ENCODE peak calls at places on chromosomes 12 and 14, in eight cellular contexts. One of them, this sample, is unnamed.
A peak's percentile ranks its signal among the peaks of the same experiment; 100 is the strongest.

GRCh38 chr12:76471579-76471978 is 88.0 kb downstream of the OSBPL8 start:
- DNase-seq in K562: no peak
- DNase-seq in HepG2: no peak
- DNase-seq in SK-N-SH: no peak
- DNase-seq in H1: no peak
- DNase-seq in HCT116: no peak
- DNase-seq in endothelial cell of umbilical vein: no peak
- DNase-seq in GM12878: no peak
- DNase-seq in this sample: no peak

GRCh38 chr12:95608252-95609033 is 57.2 kb upstream of the USP44 start:
- DNase-seq in K562: no peak
- DNase-seq in HepG2: peak; percentile 28
- DNase-seq in SK-N-SH: no peak
- DNase-seq in H1: peak; percentile 56
- DNase-seq in HCT116: no peak
- DNase-seq in endothelial cell of umbilical vein: peak; percentile 91
- DNase-seq in GM12878: no peak
- DNase-seq in this sample: no peak

GRCh38 chr14:75279739-75280447 is 1.3 kb downstream of the FOS start:
- DNase-seq in K562: no peak
- DNase-seq in HepG2: no peak
- DNase-seq in SK-N-SH: peak; percentile 34
- DNase-seq in H1: no peak
- DNase-seq in HCT116: no peak
- DNase-seq in endothelial cell of umbilical vein: no peak
- DNase-seq in GM12878: no peak
- DNase-seq in this sample: no peak

GRCh38 chr14:104392001-104392395 is 187.6 kb upstream of the C14orf180 start:
- DNase-seq in K562: no peak
- DNase-seq in HepG2: no peak
- DNase-seq in SK-N-SH: no peak
- DNase-seq in H1: no peak
- DNase-seq in HCT116: no peak
- DNase-seq in endothelial cell of umbilical vein: no peak
- DNase-seq in GM12878: no peak
- DNase-seq in this sample: no peak

GRCh38 chr14:68961361-68961760 is 17.7 kb downstream of the ACTN1 start:
- DNase-seq in K562: no peak
- DNase-seq in HepG2: no peak
- DNase-seq in SK-N-SH: no peak
- DNase-seq in H1: no peak
- DNase-seq in HCT116: no peak
- DNase-seq in endothelial cell of umbilical vein: no peak
- DNase-seq in GM12878: no peak
- DNase-seq in this sample: no peak

GRCh38 chr12:90677552-90677951 is 277.4 kb downstream of the CCER1 start:
- DNase-seq in K562: no peak
- DNase-seq in HepG2: no peak
- DNase-seq in SK-N-SH: no peak
- DNase-seq in H1: no peak
- DNase-seq in HCT116: no peak
- DNase-seq in endothelial cell of umbilical vein: peak; percentile 34
- DNase-seq in GM12878: no peak
- DNase-seq in this sample: no peak

GRCh38 chr12:42140901-42141300 is 3.8 kb downstream of the GXYLT1 start:
- DNase-seq in K562: no peak
- DNase-seq in HepG2: peak; percentile 81
- DNase-seq in SK-N-SH: no peak
- DNase-seq in H1: no peak
- DNase-seq in HCT116: no peak
- DNase-seq in endothelial cell of umbilical vein: no peak
- DNase-seq in GM12878: no peak
- DNase-seq in this sample: no peak

GRCh38 chr12:10140001-10140400 is 10.0 kb upstream of the CLEC7A start:
- DNase-seq in K562: no peak
- DNase-seq in HepG2: peak; percentile 35
- DNase-seq in SK-N-SH: peak; percentile 10
- DNase-seq in H1: peak; percentile 29
- DNase-seq in HCT116: peak; percentile 44
- DNase-seq in endothelial cell of umbilical vein: peak; percentile 84
- DNase-seq in GM12878: peak; percentile 48
- DNase-seq in this sample: peak; percentile 61

GRCh38 chr12:57621497-57622292 is 10.5 kb downstream of the ARHGEF25 start:
- DNase-seq in K562: peak; percentile 86
- DNase-seq in HepG2: no peak
- DNase-seq in SK-N-SH: peak; percentile 96
- DNase-seq in H1: no peak
- DNase-seq in HCT116: peak; percentile 15
- DNase-seq in endothelial cell of umbilical vein: peak; percentile 52
- DNase-seq in GM12878: no peak
- DNase-seq in this sample: no peak

GRCh38 chr14:21205026-21205677 is 49.3 kb upstream of the OR5AU1 start:
- DNase-seq in K562: no peak
- DNase-seq in HepG2: no peak
- DNase-seq in SK-N-SH: no peak
- DNase-seq in H1: no peak
- DNase-seq in HCT116: no peak
- DNase-seq in endothelial cell of umbilical vein: no peak
- DNase-seq in GM12878: no peak
- DNase-seq in this sample: no peak

GRCh38 chr12:124881123-124881522 is 17.5 kb upstream of the SCARB1 start:
- DNase-seq in K562: no peak
- DNase-seq in HepG2: peak; percentile 80
- DNase-seq in SK-N-SH: no peak
- DNase-seq in H1: no peak
- DNase-seq in HCT116: no peak
- DNase-seq in endothelial cell of umbilical vein: peak; percentile 16
- DNase-seq in GM12878: no peak
- DNase-seq in this sample: no peak

GRCh38 chr14:48536318-48536717 is 860.9 kb upstream of the MDGA2 start:
- DNase-seq in K562: no peak
- DNase-seq in HepG2: peak; percentile 4
- DNase-seq in SK-N-SH: peak; percentile 0
- DNase-seq in H1: peak; percentile 19
- DNase-seq in HCT116: peak; percentile 19
- DNase-seq in endothelial cell of umbilical vein: no peak
- DNase-seq in GM12878: no peak
- DNase-seq in this sample: no peak

GRCh38 chr12:91858186-91858585 is 287.5 kb downstream of the BTG1 start:
- DNase-seq in K562: no peak
- DNase-seq in HepG2: no peak
- DNase-seq in SK-N-SH: no peak
- DNase-seq in H1: no peak
- DNase-seq in HCT116: no peak
- DNase-seq in endothelial cell of umbilical vein: no peak
- DNase-seq in GM12878: no peak
- DNase-seq in this sample: no peak

GRCh38 chr12:114440450-114441383 is 34.8 kb upstream of the TBX5 start:
- DNase-seq in K562: no peak
- DNase-seq in HepG2: no peak
- DNase-seq in SK-N-SH: no peak
- DNase-seq in H1: no peak
- DNase-seq in HCT116: no peak
- DNase-seq in endothelial cell of umbilical vein: no peak
- DNase-seq in GM12878: no peak
- DNase-seq in this sample: no peak

GRCh38 chr12:104958009-104958945 is at the start of gene SLC41A2:
- DNase-seq in K562: peak; percentile 90
- DNase-seq in HepG2: peak; percentile 79
- DNase-seq in SK-N-SH: peak; percentile 98
- DNase-seq in H1: peak; percentile 43
- DNase-seq in HCT116: peak; percentile 83
- DNase-seq in endothelial cell of umbilical vein: peak; percentile 81
- DNase-seq in GM12878: peak; percentile 81
- DNase-seq in this sample: no peak

GRCh38 chr14:85088231-85088630 is 441.7 kb upstream of the FLRT2 start:
- DNase-seq in K562: no peak
- DNase-seq in HepG2: no peak
- DNase-seq in SK-N-SH: no peak
- DNase-seq in H1: no peak
- DNase-seq in HCT116: no peak
- DNase-seq in endothelial cell of umbilical vein: no peak
- DNase-seq in GM12878: no peak
- DNase-seq in this sample: no peak

GRCh38 chr14:44112774-44113460 is 394.2 kb downstream of the FSCB start:
- DNase-seq in K562: no peak
- DNase-seq in HepG2: no peak
- DNase-seq in SK-N-SH: no peak
- DNase-seq in H1: no peak
- DNase-seq in HCT116: no peak
- DNase-seq in endothelial cell of umbilical vein: no peak
- DNase-seq in GM12878: no peak
- DNase-seq in this sample: no peak

GRCh38 chr12:11757095-11757494 is 107.6 kb downstream of the ETV6 start:
- DNase-seq in K562: no peak
- DNase-seq in HepG2: no peak
- DNase-seq in SK-N-SH: no peak
- DNase-seq in H1: no peak
- DNase-seq in HCT116: no peak
- DNase-seq in endothelial cell of umbilical vein: no peak
- DNase-seq in GM12878: no peak
- DNase-seq in this sample: no peak

GRCh38 chr12:11759894-11760293 is 110.4 kb downstream of the ETV6 start:
- DNase-seq in K562: no peak
- DNase-seq in HepG2: no peak
- DNase-seq in SK-N-SH: no peak
- DNase-seq in H1: no peak
- DNase-seq in HCT116: no peak
- DNase-seq in endothelial cell of umbilical vein: no peak
- DNase-seq in GM12878: no peak
- DNase-seq in this sample: no peak

GRCh38 chr12:11758087-11758837 is 108.8 kb downstream of the ETV6 start:
- DNase-seq in K562: no peak
- DNase-seq in HepG2: no peak
- DNase-seq in SK-N-SH: no peak
- DNase-seq in H1: no peak
- DNase-seq in HCT116: no peak
- DNase-seq in endothelial cell of umbilical vein: no peak
- DNase-seq in GM12878: no peak
- DNase-seq in this sample: no peak

GRCh38 chr12:11757531-11757930 is 108.1 kb downstream of the ETV6 start:
- DNase-seq in K562: no peak
- DNase-seq in HepG2: no peak
- DNase-seq in SK-N-SH: no peak
- DNase-seq in H1: no peak
- DNase-seq in HCT116: no peak
- DNase-seq in endothelial cell of umbilical vein: no peak
- DNase-seq in GM12878: no peak
- DNase-seq in this sample: no peak

GRCh38 chr12:11758838-11759509 is 109.5 kb downstream of the ETV6 start:
- DNase-seq in K562: no peak
- DNase-seq in HepG2: no peak
- DNase-seq in SK-N-SH: no peak
- DNase-seq in H1: no peak
- DNase-seq in HCT116: no peak
- DNase-seq in endothelial cell of umbilical vein: peak; percentile 51
- DNase-seq in GM12878: peak; percentile 93
- DNase-seq in this sample: no peak
- TF ChIP-seq POLR2AphosphoS5 in K562: no peak
- TF ChIP-seq POLR2AphosphoS5 in HepG2: no peak
- TF ChIP-seq POLR2AphosphoS5 in SK-N-SH: no peak
- TF ChIP-seq POLR2AphosphoS5 in H1: no peak
- TF ChIP-seq POLR2AphosphoS5 in HCT116: no peak
- TF ChIP-seq POLR2AphosphoS5 in endothelial cell of umbilical vein: no peak
- TF ChIP-seq POLR2AphosphoS5 in GM12878: peak; percentile 51
- TF ChIP-seq POLR2AphosphoS5 in this sample: no peak

GRCh38 chr14:89458713-89459112 is 41.7 kb upstream of the FOXN3 start:
- DNase-seq in K562: no peak
- DNase-seq in HepG2: peak; percentile 92
- DNase-seq in SK-N-SH: no peak
- DNase-seq in H1: no peak
- DNase-seq in HCT116: no peak
- DNase-seq in endothelial cell of umbilical vein: no peak
- DNase-seq in GM12878: no peak
- DNase-seq in this sample: no peak

GRCh38 chr14:89452281-89452680 is 35.2 kb upstream of the FOXN3 start:
- DNase-seq in K562: no peak
- DNase-seq in HepG2: no peak
- DNase-seq in SK-N-SH: no peak
- DNase-seq in H1: no peak
- DNase-seq in HCT116: no peak
- DNase-seq in endothelial cell of umbilical vein: no peak
- DNase-seq in GM12878: no peak
- DNase-seq in this sample: no peak

GRCh38 chr14:89457007-89457406 is 40.0 kb upstream of the FOXN3 start:
- DNase-seq in K562: no peak
- DNase-seq in HepG2: peak; percentile 53
- DNase-seq in SK-N-SH: no peak
- DNase-seq in H1: no peak
- DNase-seq in HCT116: no peak
- DNase-seq in endothelial cell of umbilical vein: no peak
- DNase-seq in GM12878: no peak
- DNase-seq in this sample: no peak

GRCh38 chr14:89454971-89455370 is 37.9 kb upstream of the FOXN3 start:
- DNase-seq in K562: no peak
- DNase-seq in HepG2: no peak
- DNase-seq in SK-N-SH: no peak
- DNase-seq in H1: no peak
- DNase-seq in HCT116: no peak
- DNase-seq in endothelial cell of umbilical vein: no peak
- DNase-seq in GM12878: no peak
- DNase-seq in this sample: no peak

DNA sequence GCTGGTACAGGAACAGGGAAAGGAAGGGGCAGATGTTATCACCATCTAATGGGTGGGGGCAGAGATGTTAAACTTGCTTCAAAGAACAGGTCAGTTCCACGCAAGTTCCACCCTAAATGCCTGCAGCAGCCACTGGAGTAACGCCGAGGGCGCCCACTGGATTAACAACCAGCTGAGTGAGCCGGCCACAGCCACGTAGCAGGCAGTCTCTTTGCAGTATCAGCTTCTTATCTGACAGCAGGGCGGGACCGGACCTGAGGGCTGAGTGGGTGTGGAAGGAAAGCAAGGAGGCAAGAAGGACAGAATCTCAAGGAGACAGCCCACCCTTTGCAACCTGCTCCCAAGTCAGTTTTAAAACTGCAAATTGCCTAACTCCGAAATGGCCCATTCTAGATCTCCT is 38.4 kb upstream of the FOXN3 start:
- DNase-seq in K562: no peak
- DNase-seq in HepG2: no peak
- DNase-seq in SK-N-SH: peak; percentile 25
- DNase-seq in H1: no peak
- DNase-seq in HCT116: no peak
- DNase-seq in endothelial cell of umbilical vein: no peak
- DNase-seq in GM12878: no peak
- DNase-seq in this sample: no peak
- H3K4me3 ChIP-seq in K562: no peak overlapping the region
- H3K4me3 ChIP-seq in HepG2: no peak overlapping the region
- H3K4me3 ChIP-seq in SK-N-SH: no peak overlapping the region
- H3K4me3 ChIP-seq in H1: no peak overlapping the region
- H3K4me3 ChIP-seq in HCT116: no peak overlapping the region
- H3K4me3 ChIP-seq in endothelial cell of umbilical vein: no peak overlapping the region
- H3K4me3 ChIP-seq in GM12878: no peak overlapping the region
- H3K4me3 ChIP-seq in this sample: no peak overlapping the region

GRCh38 chr12:50538178-50538577 is 33.4 kb downstream of the DIP2B start:
- DNase-seq in K562: no peak
- DNase-seq in HepG2: no peak
- DNase-seq in SK-N-SH: no peak
- DNase-seq in H1: no peak
- DNase-seq in HCT116: no peak
- DNase-seq in endothelial cell of umbilical vein: no peak
- DNase-seq in GM12878: no peak
- DNase-seq in this sample: no peak
- H3K9ac ChIP-seq in K562: no peak overlapping the region
- H3K9ac ChIP-seq in HepG2: no peak overlapping the region
- H3K9ac ChIP-seq in SK-N-SH: peak overlapping the region; percentile 12
- H3K9ac ChIP-seq in H1: no peak overlapping the region
- H3K9ac ChIP-seq in HCT116: peak overlapping the region; percentile 55
- H3K9ac ChIP-seq in endothelial cell of umbilical vein: no peak overlapping the region
- H3K9ac ChIP-seq in GM12878: peak overlapping the region; percentile 43
- H3K9ac ChIP-seq in this sample: no peak overlapping the region

GRCh38 chr12:103839103-103839502 is 1.9 kb downstream of the NT5DC3 start:
- DNase-seq in K562: no peak
- DNase-seq in HepG2: peak; percentile 30
- DNase-seq in SK-N-SH: no peak
- DNase-seq in H1: no peak
- DNase-seq in HCT116: no peak
- DNase-seq in endothelial cell of umbilical vein: no peak
- DNase-seq in GM12878: no peak
- DNase-seq in this sample: no peak
- TF ChIP-seq POLR2AphosphoS5 in K562: no peak
- TF ChIP-seq POLR2AphosphoS5 in HepG2: no peak
- TF ChIP-seq POLR2AphosphoS5 in SK-N-SH: no peak
- TF ChIP-seq POLR2AphosphoS5 in H1: no peak
- TF ChIP-seq POLR2AphosphoS5 in HCT116: no peak
- TF ChIP-seq POLR2AphosphoS5 in endothelial cell of umbilical vein: no peak
- TF ChIP-seq POLR2AphosphoS5 in GM12878: no peak
- TF ChIP-seq POLR2AphosphoS5 in this sample: no peak